ENCODE peak calls at places on chromosomes 11 and 22, in ten cellular contexts. One of them, this sample, is unnamed. For H3K27me3, the result is how much of the 10 kb centered on the place peaks cover.

GRCh38 chr11:112961751-112962747 is 829 bp downstream of the NCAM1 start:
- DNase-seq in uterus: peak
- DNase-seq in cardiac muscle cell: peak
- DNase-seq in esophagus squamous epithelium: no peak
- DNase-seq in colonic mucosa: peak
- DNase-seq in sigmoid colon: no peak
- DNase-seq in left ventricle myocardium inferior: peak
- DNase-seq in astrocyte: no peak
- DNase-seq in BJ: no peak
- DNase-seq in fibroblast of lung: no peak
- DNase-seq in this sample: no peak

GRCh38 chr11:122717264-122717867 is 61.8 kb downstream of the UBASH3B start:
- DNase-seq in uterus: no peak
- DNase-seq in cardiac muscle cell: no peak
- DNase-seq in esophagus squamous epithelium: no peak
- DNase-seq in colonic mucosa: peak
- DNase-seq in sigmoid colon: no peak
- DNase-seq in left ventricle myocardium inferior: no peak
- DNase-seq in astrocyte: no peak
- DNase-seq in BJ: no peak
- DNase-seq in fibroblast of lung: no peak
- DNase-seq in this sample: no peak

GRCh38 chr11:112797653-112798293 is 163.4 kb upstream of the NCAM1 start:
- DNase-seq in uterus: no peak
- DNase-seq in cardiac muscle cell: peak
- DNase-seq in esophagus squamous epithelium: no peak
- DNase-seq in colonic mucosa: no peak
- DNase-seq in sigmoid colon: no peak
- DNase-seq in left ventricle myocardium inferior: no peak
- DNase-seq in astrocyte: no peak
- DNase-seq in BJ: no peak
- DNase-seq in fibroblast of lung: peak
- DNase-seq in this sample: peak

GRCh38 chr22:17161991-17162390 is 2.9 kb upstream of the HDHD5 start:
- DNase-seq in uterus: no peak
- DNase-seq in cardiac muscle cell: no peak
- DNase-seq in esophagus squamous epithelium: no peak
- DNase-seq in colonic mucosa: no peak
- DNase-seq in sigmoid colon: no peak
- DNase-seq in left ventricle myocardium inferior: no peak
- DNase-seq in astrocyte: no peak
- DNase-seq in BJ: no peak
- DNase-seq in fibroblast of lung: no peak
- DNase-seq in this sample: no peak

GRCh38 chr11:35905901-35906661 is 37.8 kb upstream of the LDLRAD3 start:
- DNase-seq in uterus: no peak
- DNase-seq in cardiac muscle cell: peak
- DNase-seq in esophagus squamous epithelium: no peak
- DNase-seq in colonic mucosa: no peak
- DNase-seq in sigmoid colon: no peak
- DNase-seq in left ventricle myocardium inferior: no peak
- DNase-seq in astrocyte: no peak
- DNase-seq in BJ: no peak
- DNase-seq in fibroblast of lung: no peak
- DNase-seq in this sample: no peak

GRCh38 chr11:125952973-125953372 is 7.1 kb downstream of the VSIG10L2 start:
- DNase-seq in uterus: peak
- DNase-seq in cardiac muscle cell: peak
- DNase-seq in esophagus squamous epithelium: no peak
- DNase-seq in colonic mucosa: peak
- DNase-seq in sigmoid colon: peak
- DNase-seq in left ventricle myocardium inferior: peak
- DNase-seq in astrocyte: no peak
- DNase-seq in BJ: no peak
- DNase-seq in fibroblast of lung: no peak
- DNase-seq in this sample: no peak

GRCh38 chr22:29385748-29386147 is 2.6 kb downstream of the AP1B1 start:
- DNase-seq in uterus: no peak
- DNase-seq in cardiac muscle cell: no peak
- DNase-seq in esophagus squamous epithelium: no peak
- DNase-seq in colonic mucosa: no peak
- DNase-seq in sigmoid colon: no peak
- DNase-seq in left ventricle myocardium inferior: no peak
- DNase-seq in astrocyte: no peak
- DNase-seq in BJ: no peak
- DNase-seq in fibroblast of lung: no peak
- DNase-seq in this sample: peak

GRCh38 chr11:88779551-88779950 is 286.2 kb downstream of the GRM5 start:
- DNase-seq in uterus: no peak
- DNase-seq in cardiac muscle cell: peak
- DNase-seq in esophagus squamous epithelium: no peak
- DNase-seq in colonic mucosa: no peak
- DNase-seq in sigmoid colon: no peak
- DNase-seq in left ventricle myocardium inferior: no peak
- DNase-seq in astrocyte: peak
- DNase-seq in BJ: peak
- DNase-seq in fibroblast of lung: peak
- DNase-seq in this sample: peak

GRCh38 chr11:33172996-33173395 is 11.7 kb upstream of the CSTF3 start:
- DNase-seq in uterus: no peak
- DNase-seq in cardiac muscle cell: peak
- DNase-seq in esophagus squamous epithelium: no peak
- DNase-seq in colonic mucosa: no peak
- DNase-seq in sigmoid colon: no peak
- DNase-seq in left ventricle myocardium inferior: no peak
- DNase-seq in astrocyte: no peak
- DNase-seq in BJ: no peak
- DNase-seq in fibroblast of lung: no peak
- DNase-seq in this sample: no peak

GRCh38 chr11:8867035-8867434 is 44.0 kb upstream of the AKIP1 start:
- DNase-seq in uterus: no peak
- DNase-seq in cardiac muscle cell: peak
- DNase-seq in esophagus squamous epithelium: no peak
- DNase-seq in colonic mucosa: no peak
- DNase-seq in sigmoid colon: no peak
- DNase-seq in left ventricle myocardium inferior: no peak
- DNase-seq in astrocyte: peak
- DNase-seq in BJ: no peak
- DNase-seq in fibroblast of lung: peak
- DNase-seq in this sample: no peak

GRCh38 chr22:43541462-43542407 is 129.9 kb downstream of the MPPED1 start:
- DNase-seq in uterus: no peak
- DNase-seq in cardiac muscle cell: no peak
- DNase-seq in esophagus squamous epithelium: no peak
- DNase-seq in colonic mucosa: no peak
- DNase-seq in sigmoid colon: peak
- DNase-seq in left ventricle myocardium inferior: no peak
- DNase-seq in astrocyte: no peak
- DNase-seq in BJ: no peak
- DNase-seq in fibroblast of lung: no peak
- DNase-seq in this sample: no peak
- H3K4me3 ChIP-seq in uterus: no peak
- H3K4me3 ChIP-seq in cardiac muscle cell: no peak
- H3K4me3 ChIP-seq in esophagus squamous epithelium: no peak
- H3K4me3 ChIP-seq in colonic mucosa: no peak
- H3K4me3 ChIP-seq in sigmoid colon: no peak
- H3K4me3 ChIP-seq in left ventricle myocardium inferior: no peak
- H3K4me3 ChIP-seq in astrocyte: no peak
- H3K4me3 ChIP-seq in BJ: no peak
- H3K4me3 ChIP-seq in fibroblast of lung: no peak
- H3K4me3 ChIP-seq in this sample: no peak

GRCh38 chr11:18566406-18566805 is 22.1 kb downstream of the UEVLD start:
- DNase-seq in uterus: no peak
- DNase-seq in cardiac muscle cell: no peak
- DNase-seq in esophagus squamous epithelium: no peak
- DNase-seq in colonic mucosa: no peak
- DNase-seq in sigmoid colon: no peak
- DNase-seq in left ventricle myocardium inferior: no peak
- DNase-seq in astrocyte: no peak
- DNase-seq in BJ: no peak
- DNase-seq in fibroblast of lung: no peak
- DNase-seq in this sample: no peak

GRCh38 chr11:18567081-18567480 is 21.5 kb downstream of the UEVLD start:
- DNase-seq in uterus: no peak
- DNase-seq in cardiac muscle cell: no peak
- DNase-seq in esophagus squamous epithelium: no peak
- DNase-seq in colonic mucosa: no peak
- DNase-seq in sigmoid colon: no peak
- DNase-seq in left ventricle myocardium inferior: no peak
- DNase-seq in astrocyte: no peak
- DNase-seq in BJ: no peak
- DNase-seq in fibroblast of lung: no peak
- DNase-seq in this sample: no peak

GRCh38 chr11:18563090-18563730 is 25.3 kb downstream of the UEVLD start:
- DNase-seq in uterus: no peak
- DNase-seq in cardiac muscle cell: no peak
- DNase-seq in esophagus squamous epithelium: no peak
- DNase-seq in colonic mucosa: no peak
- DNase-seq in sigmoid colon: no peak
- DNase-seq in left ventricle myocardium inferior: no peak
- DNase-seq in astrocyte: no peak
- DNase-seq in BJ: no peak
- DNase-seq in fibroblast of lung: no peak
- DNase-seq in this sample: no peak

DNA sequence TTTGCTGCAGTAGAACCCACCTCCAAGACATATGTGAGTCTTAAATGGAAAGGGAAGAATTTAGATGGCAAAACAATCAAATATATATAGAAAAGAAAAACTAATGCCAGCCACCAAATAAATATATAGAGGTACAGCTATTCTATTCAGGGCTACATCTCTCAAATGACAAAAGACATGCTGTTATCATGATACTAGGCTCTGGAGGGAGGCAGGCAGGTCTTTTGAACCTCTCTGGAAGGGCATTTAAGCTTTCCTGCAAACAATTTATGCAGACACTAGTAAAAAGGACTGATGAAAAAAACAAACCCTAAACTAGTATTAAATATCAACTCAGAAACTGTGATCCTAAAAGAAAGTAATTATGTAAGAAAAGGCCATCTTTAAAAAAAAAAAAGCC is 24.4 kb downstream of the UEVLD start:
- DNase-seq in uterus: no peak
- DNase-seq in cardiac muscle cell: no peak
- DNase-seq in esophagus squamous epithelium: no peak
- DNase-seq in colonic mucosa: no peak
- DNase-seq in sigmoid colon: no peak
- DNase-seq in left ventricle myocardium inferior: no peak
- DNase-seq in astrocyte: no peak
- DNase-seq in BJ: no peak
- DNase-seq in fibroblast of lung: no peak
- DNase-seq in this sample: no peak
- TF ChIP-seq CTCF in uterus: no peak
- TF ChIP-seq CTCF in cardiac muscle cell: no peak
- TF ChIP-seq CTCF in esophagus squamous epithelium: no peak
- TF ChIP-seq CTCF in colonic mucosa: no peak
- TF ChIP-seq CTCF in sigmoid colon: no peak
- TF ChIP-seq CTCF in left ventricle myocardium inferior: no peak
- TF ChIP-seq CTCF in astrocyte: no peak
- TF ChIP-seq CTCF in BJ: no peak
- TF ChIP-seq CTCF in fibroblast of lung: no peak
- TF ChIP-seq CTCF in this sample: no peak

GRCh38 chr11:70727899-70728620 is 329.7 kb downstream of the CTTN start:
- DNase-seq in uterus: no peak
- DNase-seq in cardiac muscle cell: no peak
- DNase-seq in esophagus squamous epithelium: no peak
- DNase-seq in colonic mucosa: no peak
- DNase-seq in sigmoid colon: no peak
- DNase-seq in left ventricle myocardium inferior: no peak
- DNase-seq in astrocyte: no peak
- DNase-seq in BJ: no peak
- DNase-seq in fibroblast of lung: no peak
- DNase-seq in this sample: peak
- H3K27me3 ChIP-seq in uterus: under half
- H3K27me3 ChIP-seq in cardiac muscle cell: under half
- H3K27me3 ChIP-seq in esophagus squamous epithelium: under half
- H3K27me3 ChIP-seq in colonic mucosa: under half
- H3K27me3 ChIP-seq in sigmoid colon: under half
- H3K27me3 ChIP-seq in left ventricle myocardium inferior: half or more
- H3K27me3 ChIP-seq in astrocyte: under half
- H3K27me3 ChIP-seq in BJ: under half
- H3K27me3 ChIP-seq in fibroblast of lung: under half
- H3K27me3 ChIP-seq in this sample: under half

DNA sequence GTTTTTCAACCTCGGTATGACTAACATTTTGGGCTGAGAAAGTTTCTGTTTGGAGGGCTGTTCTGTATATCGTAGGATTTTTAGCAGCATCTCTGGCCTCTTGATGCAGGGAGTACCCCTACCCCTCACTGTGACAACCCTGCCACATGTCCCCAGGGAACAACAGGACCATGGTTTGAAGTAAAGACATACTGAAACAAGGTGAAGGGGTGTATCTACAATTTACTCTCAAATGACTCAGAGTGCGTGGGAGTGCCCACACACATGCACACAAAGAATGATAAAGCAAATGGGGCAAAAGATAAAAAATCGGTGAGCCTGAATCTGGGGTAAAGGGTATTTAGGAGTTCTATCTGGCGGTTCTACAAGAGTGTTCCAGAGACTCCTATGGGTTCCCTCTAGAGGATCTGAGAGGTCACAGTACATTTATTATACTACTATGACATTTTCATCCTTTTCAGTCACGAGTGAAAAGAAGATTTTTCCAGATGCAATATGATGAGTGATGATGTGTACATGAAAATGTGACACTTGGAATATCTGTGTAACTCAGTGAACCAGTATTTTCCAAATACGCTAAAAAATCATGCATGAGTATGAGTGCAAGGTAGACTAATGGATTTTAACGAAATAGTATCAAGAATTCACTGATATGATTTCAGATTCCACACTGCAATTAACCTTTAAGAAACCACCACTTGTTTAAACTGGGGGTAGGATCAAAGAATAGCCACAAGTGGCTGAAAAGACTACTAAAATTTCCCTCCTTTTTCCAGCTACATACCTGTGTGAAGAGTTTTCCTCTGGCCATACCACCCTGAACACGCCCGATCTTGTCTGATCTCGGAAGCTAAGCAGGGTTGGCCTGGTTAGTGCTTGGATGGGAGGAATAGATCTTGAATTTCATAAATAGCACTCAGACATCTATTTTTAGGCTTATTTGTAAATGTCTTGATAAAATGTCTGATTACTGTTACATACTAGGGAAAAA is 56.3 kb upstream of the YPEL1 start:
- DNase-seq in uterus: no peak
- DNase-seq in cardiac muscle cell: peak
- DNase-seq in esophagus squamous epithelium: no peak
- DNase-seq in colonic mucosa: no peak
- DNase-seq in sigmoid colon: no peak
- DNase-seq in left ventricle myocardium inferior: no peak
- DNase-seq in astrocyte: peak
- DNase-seq in BJ: no peak
- DNase-seq in fibroblast of lung: peak
- DNase-seq in this sample: peak
- H3K4me3 ChIP-seq in uterus: no peak
- H3K4me3 ChIP-seq in cardiac muscle cell: no peak
- H3K4me3 ChIP-seq in esophagus squamous epithelium: no peak
- H3K4me3 ChIP-seq in colonic mucosa: no peak
- H3K4me3 ChIP-seq in sigmoid colon: no peak
- H3K4me3 ChIP-seq in left ventricle myocardium inferior: no peak
- H3K4me3 ChIP-seq in astrocyte: no peak
- H3K4me3 ChIP-seq in BJ: no peak
- H3K4me3 ChIP-seq in fibroblast of lung: no peak
- H3K4me3 ChIP-seq in this sample: no peak